ENCODE peak calls at places on chromosome 5, in eight cellular contexts. One of them, this sample, is unnamed.

GRCh38 chr5:180799194-180799593 is 3.4 kb downstream of the MGAT1 start:
- DNase-seq in A549: peak; percentile 44
- DNase-seq in mesenchymal stem cell: no peak
- DNase-seq in sigmoid colon: peak; percentile 54
- DNase-seq in right atrium auricular region: peak; percentile 56
- DNase-seq in mammary epithelial cell: no peak
- DNase-seq in thoracic aorta: no peak
- DNase-seq in heart left ventricle: no peak
- DNase-seq in this sample: no peak

GRCh38 chr5:97636766-97637165 is 453.7 kb upstream of the RIOK2 start:
- DNase-seq in heart left ventricle: no peak
- DNase-seq in right atrium auricular region: no peak
- DNase-seq in mesenchymal stem cell: peak; percentile 5
- DNase-seq in sigmoid colon: no peak
- DNase-seq in A549: no peak
- DNase-seq in mammary epithelial cell: no peak
- DNase-seq in thoracic aorta: no peak
- DNase-seq in this sample: no peak

GRCh38 chr5:96896806-96897205 is 20.5 kb downstream of the ERAP2 start:
- DNase-seq in heart left ventricle: no peak
- DNase-seq in sigmoid colon: no peak
- DNase-seq in A549: no peak
- DNase-seq in mesenchymal stem cell: no peak
- DNase-seq in right atrium auricular region: no peak
- DNase-seq in mammary epithelial cell: no peak
- DNase-seq in thoracic aorta: no peak
- DNase-seq in this sample: no peak

GRCh38 chr5:61332369-61332745 is 299 bp downstream of the ZSWIM6 start:
- DNase-seq in A549: no peak
- DNase-seq in right atrium auricular region: no peak
- DNase-seq in sigmoid colon: peak; percentile 76
- DNase-seq in thoracic aorta: no peak
- DNase-seq in mammary epithelial cell: peak; percentile 26
- DNase-seq in mesenchymal stem cell: peak; percentile 28
- DNase-seq in heart left ventricle: peak; percentile 44
- DNase-seq in this sample: peak; percentile 72

GRCh38 chr5:122163151-122164069 is 34.1 kb downstream of the ZNF474 start:
- DNase-seq in sigmoid colon: no peak
- DNase-seq in mammary epithelial cell: peak; percentile 95
- DNase-seq in right atrium auricular region: peak; percentile 74
- DNase-seq in thoracic aorta: peak; percentile 33
- DNase-seq in mesenchymal stem cell: peak; percentile 91
- DNase-seq in A549: peak; percentile 32
- DNase-seq in heart left ventricle: no peak
- DNase-seq in this sample: peak; percentile 76

GRCh38 chr5:131262953-131263541 is 806 bp upstream of the CDC42SE2 start:
- DNase-seq in A549: no peak
- DNase-seq in mammary epithelial cell: no peak
- DNase-seq in right atrium auricular region: no peak
- DNase-seq in sigmoid colon: no peak
- DNase-seq in thoracic aorta: no peak
- DNase-seq in heart left ventricle: no peak
- DNase-seq in mesenchymal stem cell: no peak
- DNase-seq in this sample: no peak

GRCh38 chr5:1330847-1331831 is 13.8 kb downstream of the CLPTM1L start:
- DNase-seq in thoracic aorta: no peak
- DNase-seq in A549: no peak
- DNase-seq in sigmoid colon: peak; percentile 50
- DNase-seq in heart left ventricle: no peak
- DNase-seq in mesenchymal stem cell: no peak
- DNase-seq in mammary epithelial cell: no peak
- DNase-seq in right atrium auricular region: no peak
- DNase-seq in this sample: peak; percentile 59

GRCh38 chr5:14193496-14193895 is 50.4 kb downstream of the TRIO start:
- DNase-seq in mesenchymal stem cell: peak; percentile 67
- DNase-seq in right atrium auricular region: no peak
- DNase-seq in sigmoid colon: no peak
- DNase-seq in thoracic aorta: no peak
- DNase-seq in mammary epithelial cell: no peak
- DNase-seq in A549: no peak
- DNase-seq in heart left ventricle: no peak
- DNase-seq in this sample: no peak

GRCh38 chr5:132301341-132302274 is 7.4 kb downstream of the SLC22A4 start:
- DNase-seq in mammary epithelial cell: no peak
- DNase-seq in right atrium auricular region: no peak
- DNase-seq in A549: peak; percentile 43
- DNase-seq in heart left ventricle: no peak
- DNase-seq in thoracic aorta: no peak
- DNase-seq in sigmoid colon: no peak
- DNase-seq in mesenchymal stem cell: no peak
- DNase-seq in this sample: no peak

DNA sequence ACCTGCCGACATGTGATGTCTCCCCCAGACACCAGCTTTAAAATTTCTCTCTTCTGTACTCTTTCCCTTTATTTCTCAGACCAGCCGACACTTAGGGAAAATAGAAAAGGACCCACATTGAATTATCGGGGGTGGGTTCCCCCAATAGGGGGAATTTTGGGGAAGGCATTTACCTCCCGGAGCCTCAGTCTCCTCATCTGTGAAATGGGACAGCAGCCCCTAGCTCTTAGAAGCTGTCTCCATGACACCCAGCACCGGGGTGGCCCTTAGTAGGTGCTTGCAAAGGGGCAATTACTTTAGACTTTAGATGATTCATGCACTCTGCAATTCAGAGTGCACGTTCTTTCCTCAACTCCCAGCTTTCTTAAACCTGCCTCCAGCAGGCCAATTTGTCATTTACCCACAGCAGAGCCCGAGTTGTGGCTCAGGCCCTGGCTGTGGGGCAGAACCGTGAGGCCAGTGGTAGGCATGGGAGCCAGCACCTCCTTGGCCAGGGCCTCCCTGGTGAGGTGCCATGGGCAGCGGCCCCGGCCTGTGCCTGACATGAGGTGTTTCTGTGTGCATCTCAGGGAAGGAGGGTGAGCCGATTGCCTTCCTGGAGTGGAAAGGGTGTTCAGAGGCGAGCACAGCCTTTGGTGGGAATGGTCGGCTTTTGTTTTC is 51.7 kb downstream of the SH3PXD2B start:
- DNase-seq in A549: no peak
- DNase-seq in mammary epithelial cell: no peak
- DNase-seq in sigmoid colon: no peak
- DNase-seq in heart left ventricle: no peak
- DNase-seq in thoracic aorta: no peak
- DNase-seq in mesenchymal stem cell: no peak
- DNase-seq in right atrium auricular region: no peak
- DNase-seq in this sample: no peak
- H3K27ac ChIP-seq in A549: no peak overlapping the region
- H3K27ac ChIP-seq in mammary epithelial cell: no peak overlapping the region
- H3K27ac ChIP-seq in sigmoid colon: peak overlapping the region; percentile 92
- H3K27ac ChIP-seq in heart left ventricle: peak overlapping the region; percentile 50
- H3K27ac ChIP-seq in thoracic aorta: peak overlapping the region; percentile 77
- H3K27ac ChIP-seq in mesenchymal stem cell: no peak overlapping the region
- H3K27ac ChIP-seq in right atrium auricular region: peak overlapping the region; percentile 81
- H3K27ac ChIP-seq in this sample: peak overlapping the region; percentile 77

GRCh38 chr5:116566251-116566650 is 8.4 kb downstream of the SEMA6A start:
- DNase-seq in sigmoid colon: no peak
- DNase-seq in thoracic aorta: no peak
- DNase-seq in right atrium auricular region: no peak
- DNase-seq in mesenchymal stem cell: no peak
- DNase-seq in A549: no peak
- DNase-seq in mammary epithelial cell: no peak
- DNase-seq in heart left ventricle: no peak
- DNase-seq in this sample: no peak
- H3K27ac ChIP-seq in sigmoid colon: no peak overlapping the region
- H3K27ac ChIP-seq in thoracic aorta: no peak overlapping the region
- H3K27ac ChIP-seq in right atrium auricular region: no peak overlapping the region
- H3K27ac ChIP-seq in mesenchymal stem cell: no peak overlapping the region
- H3K27ac ChIP-seq in A549: no peak overlapping the region
- H3K27ac ChIP-seq in mammary epithelial cell: no peak overlapping the region
- H3K27ac ChIP-seq in heart left ventricle: no peak overlapping the region
- H3K27ac ChIP-seq in this sample: no peak overlapping the region

GRCh38 chr5:178314066-178314660 is 81.6 kb upstream of the PHYKPL start:
- DNase-seq in mammary epithelial cell: no peak
- DNase-seq in A549: no peak
- DNase-seq in right atrium auricular region: no peak
- DNase-seq in heart left ventricle: no peak
- DNase-seq in thoracic aorta: no peak
- DNase-seq in sigmoid colon: peak; percentile 37
- DNase-seq in mesenchymal stem cell: no peak
- DNase-seq in this sample: no peak

GRCh38 chr5:178313316-178313715 is 80.7 kb upstream of the PHYKPL start:
- DNase-seq in mammary epithelial cell: no peak
- DNase-seq in heart left ventricle: no peak
- DNase-seq in sigmoid colon: peak; percentile 46
- DNase-seq in right atrium auricular region: no peak
- DNase-seq in mesenchymal stem cell: no peak
- DNase-seq in thoracic aorta: no peak
- DNase-seq in A549: no peak
- DNase-seq in this sample: no peak

GRCh38 chr5:178310130-178310865 is 77.7 kb upstream of the PHYKPL start:
- DNase-seq in mammary epithelial cell: no peak
- DNase-seq in sigmoid colon: peak; percentile 50
- DNase-seq in heart left ventricle: no peak
- DNase-seq in right atrium auricular region: no peak
- DNase-seq in thoracic aorta: no peak
- DNase-seq in mesenchymal stem cell: no peak
- DNase-seq in A549: no peak
- DNase-seq in this sample: peak; percentile 11

GRCh38 chr5:178314961-178315820 is 82.6 kb upstream of the PHYKPL start:
- DNase-seq in A549: no peak
- DNase-seq in thoracic aorta: no peak
- DNase-seq in heart left ventricle: no peak
- DNase-seq in mesenchymal stem cell: no peak
- DNase-seq in sigmoid colon: peak; percentile 40
- DNase-seq in mammary epithelial cell: no peak
- DNase-seq in right atrium auricular region: no peak
- DNase-seq in this sample: no peak

DNA sequence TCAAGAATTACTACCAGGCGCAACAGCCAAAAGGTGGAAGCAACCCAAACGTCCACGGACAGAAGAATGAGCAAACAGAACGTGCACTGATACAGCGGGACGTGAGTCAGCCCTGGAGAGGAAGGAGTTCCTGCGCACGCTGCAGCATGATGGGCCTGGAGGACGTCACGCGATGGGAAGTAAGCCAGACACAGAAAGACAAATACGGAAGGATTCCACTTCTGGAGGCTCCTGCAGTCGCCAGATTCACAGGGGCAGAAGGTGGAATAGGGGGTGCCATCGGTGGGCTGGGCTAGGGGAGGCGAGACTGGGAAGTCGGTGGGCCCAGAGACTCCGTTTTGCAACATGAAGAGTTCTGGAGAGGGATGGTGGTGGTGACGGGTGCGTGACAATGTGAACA is 80.3 kb upstream of the PHYKPL start:
- DNase-seq in mesenchymal stem cell: peak; percentile 28
- DNase-seq in mammary epithelial cell: no peak
- DNase-seq in heart left ventricle: no peak
- DNase-seq in thoracic aorta: no peak
- DNase-seq in A549: no peak
- DNase-seq in sigmoid colon: peak; percentile 66
- DNase-seq in right atrium auricular region: peak; percentile 72
- DNase-seq in this sample: no peak
- H3K27ac ChIP-seq in mesenchymal stem cell: no peak overlapping the region
- H3K27ac ChIP-seq in mammary epithelial cell: no peak overlapping the region
- H3K27ac ChIP-seq in heart left ventricle: no peak overlapping the region
- H3K27ac ChIP-seq in thoracic aorta: no peak overlapping the region
- H3K27ac ChIP-seq in A549: no peak overlapping the region
- H3K27ac ChIP-seq in sigmoid colon: no peak overlapping the region
- H3K27ac ChIP-seq in right atrium auricular region: no peak overlapping the region
- H3K27ac ChIP-seq in this sample: no peak overlapping the region

DNA sequence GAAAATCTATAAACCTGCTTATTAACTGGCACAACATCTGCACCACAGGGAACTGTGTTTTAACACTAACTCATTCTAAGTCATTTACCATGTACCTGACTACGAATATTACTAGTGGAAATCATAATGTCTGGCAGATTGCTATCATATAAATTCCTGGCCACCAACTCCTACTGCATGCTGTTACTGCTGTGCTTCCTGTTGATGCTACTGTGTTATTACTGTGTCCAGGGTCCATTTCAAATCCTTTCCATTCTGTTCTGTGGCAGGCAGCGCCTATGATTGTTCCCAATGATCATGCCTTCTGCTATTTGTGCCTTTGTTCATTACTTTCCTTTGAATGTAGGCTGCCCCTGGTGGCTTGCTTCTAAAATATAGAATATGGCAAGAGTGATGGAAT is 4.7 kb upstream of the ZNF131 start:
- DNase-seq in A549: no peak
- DNase-seq in mammary epithelial cell: no peak
- DNase-seq in right atrium auricular region: no peak
- DNase-seq in heart left ventricle: no peak
- DNase-seq in thoracic aorta: no peak
- DNase-seq in sigmoid colon: no peak
- DNase-seq in mesenchymal stem cell: no peak
- DNase-seq in this sample: no peak
- H3K27ac ChIP-seq in A549: no peak overlapping the region
- H3K27ac ChIP-seq in mammary epithelial cell: no peak overlapping the region
- H3K27ac ChIP-seq in right atrium auricular region: no peak overlapping the region
- H3K27ac ChIP-seq in heart left ventricle: no peak overlapping the region
- H3K27ac ChIP-seq in thoracic aorta: no peak overlapping the region
- H3K27ac ChIP-seq in sigmoid colon: no peak overlapping the region
- H3K27ac ChIP-seq in mesenchymal stem cell: no peak overlapping the region
- H3K27ac ChIP-seq in this sample: no peak overlapping the region

This sample was measured in tibial artery.